ENCODE peak calls at places on chromosomes 7 and 10, in nine cellular contexts. One of them, this sample, is unnamed.

GRCh38 chr7:51263631-51264484 is 52.8 kb downstream of the COBL start:
- DNase-seq in left cardiac atrium: no peak
- DNase-seq in keratinocyte: no peak
- DNase-seq in ecto neural progenitor cell: no peak
- DNase-seq in NCI-H1092 treated with DMSO at 0.1 percent for 48 hours: no peak
- DNase-seq in activated CD4-positive, alpha-beta T cell treated with anti-CD3 and anti-CD28 coated beads, Interleukin-2, amount 50 U/mL, for 48 hours: no peak
- DNase-seq in stimulated activated CD4-positive, alpha-beta T cell treated with anti-CD3 and anti-CD28 coated beads, Interleukin-12 subunit alpha, Interleukin-12 subunit beta, amount 100 ng/mL, for 4 hours: no peak
- DNase-seq in iPS DF 19.7: no peak
- DNase-seq in astrocyte of the hippocampus: no peak
- DNase-seq in this sample: no peak

GRCh38 chr7:20737840-20738448 is 48.7 kb downstream of the SP8 start:
- DNase-seq in astrocyte of the hippocampus: no peak
- DNase-seq in iPS DF 19.7: no peak
- DNase-seq in ecto neural progenitor cell: no peak
- DNase-seq in activated CD4-positive, alpha-beta T cell treated with anti-CD3 and anti-CD28 coated beads, Interleukin-2, amount 50 U/mL, for 48 hours: no peak
- DNase-seq in NCI-H1092 treated with DMSO at 0.1 percent for 48 hours: peak
- DNase-seq in keratinocyte: no peak
- DNase-seq in left cardiac atrium: no peak
- DNase-seq in stimulated activated CD4-positive, alpha-beta T cell treated with anti-CD3 and anti-CD28 coated beads, Interleukin-12 subunit alpha, Interleukin-12 subunit beta, amount 100 ng/mL, for 4 hours: no peak
- DNase-seq in this sample: no peak

GRCh38 chr7:81514546-81514945 is 255.3 kb downstream of the HGF start:
- DNase-seq in astrocyte of the hippocampus: no peak
- DNase-seq in ecto neural progenitor cell: no peak
- DNase-seq in left cardiac atrium: no peak
- DNase-seq in stimulated activated CD4-positive, alpha-beta T cell treated with anti-CD3 and anti-CD28 coated beads, Interleukin-12 subunit alpha, Interleukin-12 subunit beta, amount 100 ng/mL, for 4 hours: no peak
- DNase-seq in activated CD4-positive, alpha-beta T cell treated with anti-CD3 and anti-CD28 coated beads, Interleukin-2, amount 50 U/mL, for 48 hours: no peak
- DNase-seq in keratinocyte: no peak
- DNase-seq in iPS DF 19.7: no peak
- DNase-seq in NCI-H1092 treated with DMSO at 0.1 percent for 48 hours: no peak
- DNase-seq in this sample: no peak

GRCh38 chr10:103491729-103492364 is 1.7 kb upstream of the NEURL1 start:
- DNase-seq in activated CD4-positive, alpha-beta T cell treated with anti-CD3 and anti-CD28 coated beads, Interleukin-2, amount 50 U/mL, for 48 hours: no peak
- DNase-seq in keratinocyte: peak
- DNase-seq in ecto neural progenitor cell: no peak
- DNase-seq in NCI-H1092 treated with DMSO at 0.1 percent for 48 hours: no peak
- DNase-seq in left cardiac atrium: no peak
- DNase-seq in astrocyte of the hippocampus: peak
- DNase-seq in stimulated activated CD4-positive, alpha-beta T cell treated with anti-CD3 and anti-CD28 coated beads, Interleukin-12 subunit alpha, Interleukin-12 subunit beta, amount 100 ng/mL, for 4 hours: no peak
- DNase-seq in iPS DF 19.7: no peak
- DNase-seq in this sample: peak

GRCh38 chr7:126302639-126303038 is 950.1 kb downstream of the GRM8 start:
- DNase-seq in iPS DF 19.7: no peak
- DNase-seq in activated CD4-positive, alpha-beta T cell treated with anti-CD3 and anti-CD28 coated beads, Interleukin-2, amount 50 U/mL, for 48 hours: no peak
- DNase-seq in NCI-H1092 treated with DMSO at 0.1 percent for 48 hours: no peak
- DNase-seq in ecto neural progenitor cell: no peak
- DNase-seq in left cardiac atrium: no peak
- DNase-seq in astrocyte of the hippocampus: no peak
- DNase-seq in stimulated activated CD4-positive, alpha-beta T cell treated with anti-CD3 and anti-CD28 coated beads, Interleukin-12 subunit alpha, Interleukin-12 subunit beta, amount 100 ng/mL, for 4 hours: no peak
- DNase-seq in keratinocyte: no peak
- DNase-seq in this sample: no peak

GRCh38 chr10:8323443-8324054 is 269.1 kb downstream of the GATA3 start:
- DNase-seq in activated CD4-positive, alpha-beta T cell treated with anti-CD3 and anti-CD28 coated beads, Interleukin-2, amount 50 U/mL, for 48 hours: no peak
- DNase-seq in stimulated activated CD4-positive, alpha-beta T cell treated with anti-CD3 and anti-CD28 coated beads, Interleukin-12 subunit alpha, Interleukin-12 subunit beta, amount 100 ng/mL, for 4 hours: no peak
- DNase-seq in keratinocyte: no peak
- DNase-seq in left cardiac atrium: no peak
- DNase-seq in astrocyte of the hippocampus: no peak
- DNase-seq in NCI-H1092 treated with DMSO at 0.1 percent for 48 hours: no peak
- DNase-seq in ecto neural progenitor cell: no peak
- DNase-seq in iPS DF 19.7: no peak
- DNase-seq in this sample: no peak

GRCh38 chr10:110163192-110163773 is 44.1 kb upstream of the MXI1 start:
- DNase-seq in ecto neural progenitor cell: no peak
- DNase-seq in keratinocyte: no peak
- DNase-seq in activated CD4-positive, alpha-beta T cell treated with anti-CD3 and anti-CD28 coated beads, Interleukin-2, amount 50 U/mL, for 48 hours: no peak
- DNase-seq in left cardiac atrium: no peak
- DNase-seq in NCI-H1092 treated with DMSO at 0.1 percent for 48 hours: peak
- DNase-seq in stimulated activated CD4-positive, alpha-beta T cell treated with anti-CD3 and anti-CD28 coated beads, Interleukin-12 subunit alpha, Interleukin-12 subunit beta, amount 100 ng/mL, for 4 hours: no peak
- DNase-seq in iPS DF 19.7: no peak
- DNase-seq in astrocyte of the hippocampus: no peak
- DNase-seq in this sample: no peak

GRCh38 chr7:105905209-105905910 is 29.0 kb upstream of the ATXN7L1 start:
- DNase-seq in keratinocyte: no peak
- DNase-seq in astrocyte of the hippocampus: no peak
- DNase-seq in ecto neural progenitor cell: no peak
- DNase-seq in iPS DF 19.7: peak
- DNase-seq in activated CD4-positive, alpha-beta T cell treated with anti-CD3 and anti-CD28 coated beads, Interleukin-2, amount 50 U/mL, for 48 hours: no peak
- DNase-seq in left cardiac atrium: no peak
- DNase-seq in stimulated activated CD4-positive, alpha-beta T cell treated with anti-CD3 and anti-CD28 coated beads, Interleukin-12 subunit alpha, Interleukin-12 subunit beta, amount 100 ng/mL, for 4 hours: no peak
- DNase-seq in NCI-H1092 treated with DMSO at 0.1 percent for 48 hours: no peak
- DNase-seq in this sample: no peak

GRCh38 chr7:51471199-51472016 is 154.8 kb upstream of the COBL start:
- DNase-seq in keratinocyte: no peak
- DNase-seq in activated CD4-positive, alpha-beta T cell treated with anti-CD3 and anti-CD28 coated beads, Interleukin-2, amount 50 U/mL, for 48 hours: no peak
- DNase-seq in ecto neural progenitor cell: peak
- DNase-seq in iPS DF 19.7: no peak
- DNase-seq in astrocyte of the hippocampus: peak
- DNase-seq in left cardiac atrium: no peak
- DNase-seq in NCI-H1092 treated with DMSO at 0.1 percent for 48 hours: peak
- DNase-seq in stimulated activated CD4-positive, alpha-beta T cell treated with anti-CD3 and anti-CD28 coated beads, Interleukin-12 subunit alpha, Interleukin-12 subunit beta, amount 100 ng/mL, for 4 hours: no peak
- DNase-seq in this sample: no peak